ENCODE peak calls at places on chromosome 17, in seven cellular contexts. J, F, U, S, Z, K and D are unnamed samples.

GRCh38 chr17:65121368-65121767 is 15.8 kb upstream of the RGS9 start:
- DNase-seq in J (no peak), F (no peak), U (no peak), S (no peak), Z (no peak), K (no peak), D (no peak)

GRCh38 chr17:82970067-82970466 is 109.3 kb upstream of the METRNL start:
- DNase-seq in J (no peak), F (no peak), U (no peak), S (peak), Z (no peak), K (no peak), D (no peak)

GRCh38 chr17:58528443-58528842 is 14.0 kb upstream of the MTMR4 start:
- DNase-seq in J (no peak), F (no peak), U (no peak), S (no peak), Z (no peak), K (no peak), D (no peak)

GRCh38 chr17:9837551-9838471 is 12.1 kb downstream of the GLP2R start:
- DNase-seq in J (no peak), F (peak), U (no peak), S (peak), Z (no peak), K (no peak), D (peak)

GRCh38 chr17:30586818-30587595 is 109.8 kb downstream of the GOSR1 start:
- DNase-seq in J (no peak), F (no peak), U (peak), S (no peak), Z (no peak), K (no peak), D (no peak)

GRCh38 chr17:49401971-49402491 is 12.7 kb downstream of the PHB1 start:
- DNase-seq in J (peak), F (no peak), U (no peak), S (no peak), Z (no peak), K (no peak), D (no peak)

GRCh38 chr17:13601776-13602551 is at the start of gene HS3ST3A1:
- DNase-seq in J (no peak), F (no peak), U (peak), S (peak), Z (no peak), K (no peak), D (peak)

GRCh38 chr17:58677204-58677880 is 14.5 kb downstream of the TEX14 start:
- DNase-seq in J (no peak), F (no peak), U (no peak), S (no peak), Z (no peak), K (no peak), D (no peak)

GRCh38 chr17:80504671-80505413 is 28.4 kb upstream of the NPTX1 start:
- DNase-seq in J (no peak), F (no peak), U (no peak), S (no peak), Z (no peak), K (no peak), D (no peak)

GRCh38 chr17:54947396-54947795 is 21.1 kb downstream of the COX11 start:
- DNase-seq in J (no peak), F (no peak), U (no peak), S (no peak), Z (no peak), K (no peak), D (no peak)

GRCh38 chr17:76659928-76660614 is 16.5 kb upstream of the ST6GALNAC1 start:
- DNase-seq in J (no peak), F (no peak), U (no peak), S (no peak), Z (no peak), K (no peak), D (peak)

GRCh38 chr17:3888343-3889171 is 4.3 kb downstream of the CAMKK1 start:
- DNase-seq in J (no peak), F (peak), U (no peak), S (peak), Z (no peak), K (no peak), D (peak)

GRCh38 chr17:1755252-1755992 is 6.4 kb upstream of the SERPINF1 start:
- DNase-seq in J (no peak), F (no peak), U (no peak), S (no peak), Z (no peak), K (no peak), D (no peak)

GRCh38 chr17:49880291-49881053 is 32.6 kb upstream of the TAC4 start:
- DNase-seq in J (peak), F (no peak), U (peak), S (peak), Z (peak), K (peak), D (peak)

GRCh38 chr17:50879086-50879485 is 12.9 kb upstream of the TOB1 start:
- DNase-seq in J (no peak), F (no peak), U (no peak), S (no peak), Z (no peak), K (no peak), D (no peak)

GRCh38 chr17:78859051-78859450 is 18.4 kb upstream of the USP36 start:
- DNase-seq in J (no peak), F (no peak), U (no peak), S (no peak), Z (no peak), K (no peak), D (no peak)

GRCh38 chr17:80949451-80950421 is 41.9 kb upstream of the CHMP6 start:
- DNase-seq in J (no peak), F (no peak), U (no peak), S (peak), Z (no peak), K (no peak), D (peak)

GRCh38 chr17:15323147-15323546 is 18.2 kb downstream of the TEKT3 start:
- DNase-seq in J (no peak), F (no peak), U (no peak), S (peak), Z (no peak), K (no peak), D (peak)

GRCh38 chr17:49358638-49359247 is 3.3 kb downstream of the ZNF652 start:
- DNase-seq in J (no peak), F (no peak), U (no peak), S (no peak), Z (no peak), K (no peak), D (no peak)

GRCh38 chr17:7478276-7479138 is 924 bp downstream of the ZBTB4 start:
- DNase-seq in J (peak), F (no peak), U (peak), S (peak), Z (no peak), K (peak), D (peak)

GRCh38 chr17:73489991-73490390 is 154.3 kb downstream of the SDK2 start:
- DNase-seq in J (no peak), F (no peak), U (no peak), S (no peak), Z (no peak), K (no peak), D (no peak)

GRCh38 chr17:19513897-19514488 is 19.7 kb upstream of the SLC47A1 start:
- DNase-seq in J (peak), F (no peak), U (peak), S (peak), Z (peak), K (peak), D (peak)

GRCh38 chr17:51653902-51654301 is 393.6 kb downstream of the UTP18 start:
- DNase-seq in J (no peak), F (no peak), U (no peak), S (no peak), Z (no peak), K (no peak), D (no peak)